ENCODE peak calls at places on chromosomes 12 and 14, in four cellular contexts. T is AG04450, Q is left ventricle myocardium inferior, X is HFFc6. U is an unnamed sample.

GRCh38 chr14:77406718-77407117 is 16.6 kb downstream of the NOXRED1 start:
- DNase-seq in T (no peak), Q (no peak), X (no peak), U (no peak)

GRCh38 chr14:33332497-33332896 is 393.8 kb downstream of the NPAS3 start:
- DNase-seq in T (no peak), Q (no peak), X (no peak), U (no peak)

GRCh38 chr12:55874465-55874864 is 31.7 kb upstream of the MMP19 start:
- DNase-seq in T (no peak), Q (no peak), X (no peak), U (no peak)

GRCh38 chr14:72726444-72726843 is 167.5 kb downstream of the DPF3 start:
- DNase-seq in T (no peak), Q (no peak), X (no peak), U (no peak)

GRCh38 chr14:104371031-104371430 is 208.5 kb upstream of the C14orf180 start:
- DNase-seq in T (no peak), Q (no peak), X (no peak), U (no peak)

GRCh38 chr12:68348419-68348818 is 16.3 kb upstream of the MDM1 start:
- DNase-seq in T (no peak), Q (no peak), X (no peak), U (no peak)

GRCh38 chr12:17342381-17342961 is 736.5 kb upstream of the LMO3 start:
- DNase-seq in T (no peak), Q (no peak), X (no peak), U (no peak)

GRCh38 chr12:4134434-4134762 is 139.2 kb upstream of the CCND2 start:
- DNase-seq in T (no peak), Q (no peak), X (no peak), U (no peak)

GRCh38 chr14:24665440-24665991 is 31.5 kb upstream of the GZMB start:
- DNase-seq in T (no peak), Q (no peak), X (no peak), U (no peak)

GRCh38 chr12:69068431-69068830 is 135.5 kb upstream of the CPM start:
- DNase-seq in T (no peak), Q (no peak), X (peak; percentile 50), U (no peak)

GRCh38 chr14:74976264-74977113 is 21.1 kb upstream of the PGF start:
- DNase-seq in T (no peak), Q (no peak), X (no peak), U (no peak)

GRCh38 chr12:50174971-50175715 is 8.0 kb upstream of the CERS5 start:
- DNase-seq in T (peak; percentile 67), Q (no peak), X (peak; percentile 64), U (peak; percentile 66)

GRCh38 chr12:116726749-116727148 is 11.1 kb downstream of the SPRING1 start:
- DNase-seq in T (no peak), Q (no peak), X (no peak), U (no peak)

GRCh38 chr12:63899396-63899795 is 54.9 kb downstream of the SRGAP1 start:
- DNase-seq in T (no peak), Q (no peak), X (no peak), U (no peak)

GRCh38 chr12:3305464-3305863 is 185.5 kb upstream of the PRMT8 start:
- DNase-seq in T (no peak), Q (no peak), X (no peak), U (no peak)

GRCh38 chr12:57899010-57899662 is 42.2 kb upstream of the ATP23 start:
- DNase-seq in T (peak; percentile 51), Q (peak; percentile 31), X (peak; percentile 58), U (no peak)

GRCh38 chr12:11906284-11906935 is 164.3 kb upstream of the BCL2L14 start:
- DNase-seq in T (no peak), Q (no peak), X (peak; percentile 68), U (no peak)

GRCh38 chr14:30298266-30298795 is 260.6 kb upstream of the G2E3 start:
- DNase-seq in T (no peak), Q (no peak), X (no peak), U (peak; percentile 77)

GRCh38 chr14:45377201-45377600 is 124.2 kb upstream of the MIS18BP1 start:
- DNase-seq in T (no peak), Q (no peak), X (no peak), U (peak; percentile 62)

GRCh38 chr14:67982711-67983608 is 163.4 kb downstream of the RAD51B start:
- DNase-seq in T (no peak), Q (no peak), X (no peak), U (no peak)

GRCh38 chr14:77622562-77622961 is 6.1 kb upstream of the SPTLC2 start:
- DNase-seq in T (no peak), Q (no peak), X (no peak), U (no peak)

GRCh38 chr14:70713096-70713875 is 71.6 kb downstream of the TTC9 start:
- DNase-seq in T (no peak), Q (no peak), X (no peak), U (no peak)

GRCh38 chr12:106106129-106106566 is 32.6 kb downstream of the NUAK1 start:
- DNase-seq in T (no peak), Q (no peak), X (no peak), U (peak; percentile 83)

GRCh38 chr12:105100207-105100985 is 7.1 kb upstream of the WASHC4 start:
- DNase-seq in T (no peak), Q (no peak), X (peak; percentile 54), U (no peak)

GRCh38 chr14:61113561-61113960 is 132.5 kb downstream of the SLC38A6 start:
- DNase-seq in T (no peak), Q (no peak), X (no peak), U (no peak)

GRCh38 chr12:89574736-89575208 is 48.9 kb upstream of the POC1B start:
- DNase-seq in T (peak; percentile 63), Q (no peak), X (peak; percentile 59), U (no peak)

GRCh38 chr12:116885496-116885895 is 4.3 kb upstream of the HRK start:
- DNase-seq in T (no peak), Q (no peak), X (no peak), U (no peak)

GRCh38 chr12:94267907-94268575 is 119.7 kb downstream of the PLXNC1 start:
- DNase-seq in T (no peak), Q (no peak), X (no peak), U (no peak)

GRCh38 chr14:22814945-22815713 is at the start of gene SLC7A7:
- DNase-seq in T (no peak), Q (no peak), X (no peak), U (no peak)

GRCh38 chr12:75883241-75883640 is 148.3 kb downstream of the PHLDA1 start:
- DNase-seq in T (no peak), Q (no peak), X (no peak), U (no peak)

GRCh38 chr12:50380761-50381325 is 15.6 kb downstream of the FAM186A start:
- DNase-seq in T (no peak), Q (no peak), X (no peak), U (no peak)

GRCh38 chr12:98752726-98753125 is 107.6 kb downstream of the APAF1 start:
- DNase-seq in T (no peak), Q (no peak), X (peak; percentile 71), U (no peak)

GRCh38 chr12:120972870-120973543 is 5.3 kb upstream of the HNF1A start:
- DNase-seq in T (no peak), Q (no peak), X (peak; percentile 6), U (no peak)

GRCh38 chr12:90199008-90199407 is 490.4 kb upstream of the ATP2B1 start:
- DNase-seq in T (no peak), Q (no peak), X (no peak), U (no peak)